ENCODE peak calls at places on chromosomes 16 and 17, in five cellular contexts. E is cardiac fibroblast; I is epithelial cell of proximal tubule; W is activated CD4-positive, alpha-beta memory T cell treated with anti-CD3 and anti-CD28 coated beads, Interleukin-2, amount 10 ng/mL, durations not matched to agents 7 days and 5 days; Q is NCI-H1092. G is an unnamed sample.

GRCh38 chr17:78168906-78169793 is 769 bp downstream of the SYNGR2 start:
- DNase-seq in E (peak), Q (no peak), I (no peak), W (peak), G (peak)

GRCh38 chr16:79083879-79084278 is 516.7 kb downstream of the MAF start:
- DNase-seq in E (no peak), Q (no peak), W (no peak), I (no peak), G (no peak)

GRCh38 chr17:75010683-75011406 is 1.6 kb upstream of the MRPL58 start:
- DNase-seq in I (peak), Q (no peak), W (no peak), E (peak), G (no peak)

GRCh38 chr16:59783191-59783590 is 1049.1 kb upstream of the GOT2 start:
- DNase-seq in I (no peak), W (no peak), E (peak), Q (no peak), G (no peak)

GRCh38 chr17:57457188-57457587 is 200.9 kb downstream of the MSI2 start:
- DNase-seq in I (no peak), Q (no peak), W (no peak), E (no peak), G (no peak)

GRCh38 chr17:27357236-27357635 is 63.3 kb downstream of the WSB1 start:
- DNase-seq in I (no peak), W (no peak), E (no peak), Q (no peak), G (no peak)

GRCh38 chr17:79678856-79679255 is 51.9 kb upstream of the ENPP7 start:
- DNase-seq in E (no peak), W (no peak), Q (no peak), I (no peak), G (no peak)

GRCh38 chr17:53722407-53722806 is 100.3 kb upstream of the KIF2B start:
- DNase-seq in W (no peak), E (peak), Q (no peak), I (peak), G (no peak)

GRCh38 chr17:64940055-64940454 is 20.8 kb upstream of the LRRC37A3 start:
- DNase-seq in Q (no peak), I (no peak), W (no peak), E (no peak), G (no peak)

GRCh38 chr17:42387663-42388380 is 420 bp downstream of the STAT3 start:
- DNase-seq in Q (peak), E (peak), W (peak), I (no peak), G (peak)

GRCh38 chr17:77347544-77347943 is 206.8 kb downstream of the SEC14L1 start:
- DNase-seq in E (no peak), I (no peak), Q (no peak), W (no peak), G (no peak)